ENCODE peak calls at places on chromosomes 3 and 15, in nine cellular contexts. One of them, this sample, is unnamed.

GRCh38 chr3:114668099-114668498 is 374.3 kb downstream of the TIGIT start:
- DNase-seq in hypothalamus: no peak
- DNase-seq in GM12892: no peak
- DNase-seq in AG08396: no peak
- DNase-seq in WTC11: no peak
- DNase-seq in cardiac muscle cell: no peak
- DNase-seq in T-helper 2 cell: no peak
- DNase-seq in GM10248: no peak
- DNase-seq in astrocyte: no peak
- DNase-seq in this sample: no peak

GRCh38 chr3:60301142-60301541 is 950.1 kb downstream of the FHIT start:
- DNase-seq in AG08396: peak
- DNase-seq in GM12892: no peak
- DNase-seq in cardiac muscle cell: peak
- DNase-seq in hypothalamus: no peak
- DNase-seq in WTC11: no peak
- DNase-seq in astrocyte: peak
- DNase-seq in T-helper 2 cell: no peak
- DNase-seq in GM10248: no peak
- DNase-seq in this sample: no peak

GRCh38 chr3:160023476-160023875 is 34.8 kb downstream of the IL12A start:
- DNase-seq in astrocyte: no peak
- DNase-seq in cardiac muscle cell: no peak
- DNase-seq in GM12892: no peak
- DNase-seq in AG08396: no peak
- DNase-seq in hypothalamus: no peak
- DNase-seq in WTC11: no peak
- DNase-seq in GM10248: no peak
- DNase-seq in T-helper 2 cell: no peak
- DNase-seq in this sample: no peak

GRCh38 chr15:40105517-40106202 is 3.0 kb downstream of the BMF start:
- DNase-seq in astrocyte: no peak
- DNase-seq in WTC11: no peak
- DNase-seq in cardiac muscle cell: no peak
- DNase-seq in T-helper 2 cell: no peak
- DNase-seq in GM10248: peak
- DNase-seq in hypothalamus: no peak
- DNase-seq in GM12892: no peak
- DNase-seq in AG08396: no peak
- DNase-seq in this sample: peak

GRCh38 chr15:101723161-101723873 is 956 bp downstream of the TARS3 start:
- DNase-seq in T-helper 2 cell: peak
- DNase-seq in GM10248: peak
- DNase-seq in hypothalamus: no peak
- DNase-seq in WTC11: no peak
- DNase-seq in AG08396: peak
- DNase-seq in cardiac muscle cell: peak
- DNase-seq in astrocyte: peak
- DNase-seq in GM12892: no peak
- DNase-seq in this sample: peak

GRCh38 chr15:27017168-27017809 is 46.3 kb downstream of the GABRG3 start:
- DNase-seq in GM10248: no peak
- DNase-seq in cardiac muscle cell: peak
- DNase-seq in GM12892: no peak
- DNase-seq in hypothalamus: no peak
- DNase-seq in WTC11: peak
- DNase-seq in astrocyte: peak
- DNase-seq in T-helper 2 cell: no peak
- DNase-seq in AG08396: peak
- DNase-seq in this sample: peak

GRCh38 chr3:69212411-69213160 is 90.2 kb upstream of the LMOD3 start:
- DNase-seq in T-helper 2 cell: no peak
- DNase-seq in astrocyte: peak
- DNase-seq in GM10248: no peak
- DNase-seq in WTC11: no peak
- DNase-seq in GM12892: no peak
- DNase-seq in AG08396: no peak
- DNase-seq in hypothalamus: no peak
- DNase-seq in cardiac muscle cell: peak
- DNase-seq in this sample: no peak

GRCh38 chr3:20417390-20417789 is 231.4 kb upstream of the SGO1 start:
- DNase-seq in WTC11: no peak
- DNase-seq in GM12892: no peak
- DNase-seq in cardiac muscle cell: no peak
- DNase-seq in hypothalamus: no peak
- DNase-seq in AG08396: no peak
- DNase-seq in GM10248: no peak
- DNase-seq in astrocyte: no peak
- DNase-seq in T-helper 2 cell: no peak
- DNase-seq in this sample: no peak

GRCh38 chr15:99755692-99756409 is 22.6 kb upstream of the LYSMD4 start:
- DNase-seq in WTC11: peak
- DNase-seq in GM12892: peak
- DNase-seq in T-helper 2 cell: no peak
- DNase-seq in GM10248: peak
- DNase-seq in cardiac muscle cell: peak
- DNase-seq in AG08396: peak
- DNase-seq in hypothalamus: no peak
- DNase-seq in astrocyte: peak
- DNase-seq in this sample: peak

GRCh38 chr3:62876064-62876463 is 848 bp upstream of the CADPS start:
- DNase-seq in WTC11: peak
- DNase-seq in GM12892: no peak
- DNase-seq in AG08396: peak
- DNase-seq in astrocyte: peak
- DNase-seq in hypothalamus: no peak
- DNase-seq in cardiac muscle cell: peak
- DNase-seq in GM10248: peak
- DNase-seq in T-helper 2 cell: no peak
- DNase-seq in this sample: peak

GRCh38 chr3:61702453-61702852 is 141.1 kb downstream of the PTPRG start:
- DNase-seq in hypothalamus: no peak
- DNase-seq in cardiac muscle cell: no peak
- DNase-seq in AG08396: no peak
- DNase-seq in WTC11: no peak
- DNase-seq in T-helper 2 cell: no peak
- DNase-seq in astrocyte: no peak
- DNase-seq in GM12892: no peak
- DNase-seq in GM10248: no peak
- DNase-seq in this sample: no peak

GRCh38 chr3:25588441-25589103 is 76.1 kb downstream of the TOP2B start:
- DNase-seq in GM10248: no peak
- DNase-seq in hypothalamus: no peak
- DNase-seq in GM12892: no peak
- DNase-seq in AG08396: no peak
- DNase-seq in WTC11: no peak
- DNase-seq in T-helper 2 cell: no peak
- DNase-seq in astrocyte: peak
- DNase-seq in cardiac muscle cell: no peak
- DNase-seq in this sample: no peak

GRCh38 chr3:100802126-100802525 is 92.8 kb downstream of the TFG start:
- DNase-seq in GM12892: no peak
- DNase-seq in AG08396: no peak
- DNase-seq in T-helper 2 cell: no peak
- DNase-seq in GM10248: no peak
- DNase-seq in cardiac muscle cell: no peak
- DNase-seq in hypothalamus: no peak
- DNase-seq in WTC11: no peak
- DNase-seq in astrocyte: no peak
- DNase-seq in this sample: no peak

GRCh38 chr3:100492059-100492809 is at the start of gene TMEM45A:
- DNase-seq in cardiac muscle cell: peak
- DNase-seq in GM10248: peak
- DNase-seq in hypothalamus: peak
- DNase-seq in astrocyte: peak
- DNase-seq in GM12892: peak
- DNase-seq in AG08396: peak
- DNase-seq in WTC11: peak
- DNase-seq in T-helper 2 cell: peak
- DNase-seq in this sample: peak

GRCh38 chr3:140529096-140529495 is 148.8 kb upstream of the TRIM42 start:
- DNase-seq in astrocyte: peak
- DNase-seq in GM12892: no peak
- DNase-seq in AG08396: no peak
- DNase-seq in WTC11: no peak
- DNase-seq in hypothalamus: no peak
- DNase-seq in GM10248: no peak
- DNase-seq in cardiac muscle cell: no peak
- DNase-seq in T-helper 2 cell: no peak
- DNase-seq in this sample: no peak

GRCh38 chr3:123652346-123652984 is 67.6 kb upstream of the HACD2 start:
- DNase-seq in T-helper 2 cell: no peak
- DNase-seq in hypothalamus: peak
- DNase-seq in astrocyte: peak
- DNase-seq in GM10248: peak
- DNase-seq in WTC11: peak
- DNase-seq in GM12892: peak
- DNase-seq in AG08396: peak
- DNase-seq in cardiac muscle cell: peak
- DNase-seq in this sample: peak

GRCh38 chr3:160016972-160017371 is 28.3 kb downstream of the IL12A start:
- DNase-seq in WTC11: no peak
- DNase-seq in astrocyte: peak
- DNase-seq in T-helper 2 cell: no peak
- DNase-seq in cardiac muscle cell: peak
- DNase-seq in GM10248: no peak
- DNase-seq in GM12892: no peak
- DNase-seq in AG08396: peak
- DNase-seq in hypothalamus: no peak
- DNase-seq in this sample: peak

GRCh38 chr15:51736646-51737537 is 563 bp downstream of the LYSMD2 start:
- DNase-seq in GM10248: peak
- DNase-seq in WTC11: peak
- DNase-seq in AG08396: peak
- DNase-seq in hypothalamus: no peak
- DNase-seq in cardiac muscle cell: peak
- DNase-seq in astrocyte: no peak
- DNase-seq in GM12892: peak
- DNase-seq in T-helper 2 cell: peak
- DNase-seq in this sample: no peak

GRCh38 chr3:123271466-123272159 is 69.9 kb downstream of the SEC22A start:
- DNase-seq in WTC11: no peak
- DNase-seq in T-helper 2 cell: no peak
- DNase-seq in AG08396: no peak
- DNase-seq in cardiac muscle cell: peak
- DNase-seq in GM10248: no peak
- DNase-seq in GM12892: no peak
- DNase-seq in hypothalamus: no peak
- DNase-seq in astrocyte: no peak
- DNase-seq in this sample: no peak

GRCh38 chr3:101377209-101377608 is 56.8 kb upstream of the IMPG2 start:
- DNase-seq in WTC11: no peak
- DNase-seq in T-helper 2 cell: no peak
- DNase-seq in cardiac muscle cell: no peak
- DNase-seq in astrocyte: peak
- DNase-seq in AG08396: no peak
- DNase-seq in hypothalamus: no peak
- DNase-seq in GM12892: no peak
- DNase-seq in GM10248: no peak
- DNase-seq in this sample: no peak

GRCh38 chr15:47432831-47433230 is 284.5 kb upstream of the SEMA6D start:
- DNase-seq in WTC11: no peak
- DNase-seq in hypothalamus: no peak
- DNase-seq in T-helper 2 cell: no peak
- DNase-seq in AG08396: no peak
- DNase-seq in GM12892: no peak
- DNase-seq in GM10248: no peak
- DNase-seq in astrocyte: no peak
- DNase-seq in cardiac muscle cell: no peak
- DNase-seq in this sample: no peak

GRCh38 chr3:190012314-190012782 is 108.3 kb downstream of the P3H2 start:
- DNase-seq in WTC11: no peak
- DNase-seq in cardiac muscle cell: peak
- DNase-seq in hypothalamus: no peak
- DNase-seq in T-helper 2 cell: no peak
- DNase-seq in astrocyte: peak
- DNase-seq in AG08396: peak
- DNase-seq in GM12892: no peak
- DNase-seq in GM10248: no peak
- DNase-seq in this sample: no peak

GRCh38 chr3:63343674-63344073 is 65.6 kb downstream of the SYNPR start:
- DNase-seq in GM10248: no peak
- DNase-seq in cardiac muscle cell: peak
- DNase-seq in astrocyte: peak
- DNase-seq in AG08396: peak
- DNase-seq in GM12892: no peak
- DNase-seq in hypothalamus: no peak
- DNase-seq in T-helper 2 cell: no peak
- DNase-seq in WTC11: peak
- DNase-seq in this sample: peak

GRCh38 chr3:56878046-56878445 is 76.3 kb upstream of the ARHGEF3 start:
- DNase-seq in WTC11: no peak
- DNase-seq in GM12892: no peak
- DNase-seq in GM10248: peak
- DNase-seq in astrocyte: peak
- DNase-seq in T-helper 2 cell: peak
- DNase-seq in AG08396: no peak
- DNase-seq in hypothalamus: no peak
- DNase-seq in cardiac muscle cell: peak
- DNase-seq in this sample: no peak

This sample was measured in MM.1S.